ENCODE peak calls at places on chromosomes 1 and 21, in five cellular contexts. L, K, A, C and S are unnamed samples.

GRCh38 chr1:221881805-221882581 is 140.1 kb upstream of the DUSP10 start:
- DNase-seq in A (no peak), L (no peak), K (peak), C (no peak), S (no peak)

GRCh38 chr1:68827261-68827660 is 330.4 kb upstream of the DEPDC1 start:
- DNase-seq in C (no peak), L (no peak), A (no peak), K (no peak), S (no peak)

GRCh38 chr1:167472729-167473529 is 45.4 kb downstream of the CD247 start:
- DNase-seq in L (no peak), C (no peak), A (no peak), K (no peak), S (no peak)

GRCh38 chr1:148292915-148293314 is 140.8 kb upstream of the NBPF11 start:
- DNase-seq in C (no peak), A (no peak), K (no peak), L (no peak), S (no peak)

GRCh38 chr1:244325056-244325764 is 126.5 kb downstream of the ADSS2 start:
- DNase-seq in A (no peak), K (no peak), C (no peak), L (no peak), S (peak)

GRCh38 chr1:243798726-243799125 is 51.3 kb downstream of the AKT3 start:
- DNase-seq in A (peak), C (no peak), K (peak), L (no peak), S (peak)

GRCh38 chr1:189983156-189983555 is 494.5 kb downstream of the BRINP3 start:
- DNase-seq in K (peak), A (no peak), C (no peak), L (no peak), S (no peak)

GRCh38 chr1:106620521-106620954 is 435.9 kb upstream of the PRMT6 start:
- DNase-seq in A (peak), L (no peak), C (no peak), K (peak), S (peak)

GRCh38 chr1:44515416-44515815 is 110.4 kb downstream of the RNF220 start:
- DNase-seq in C (no peak), L (no peak), K (peak), A (no peak), S (no peak)

GRCh38 chr1:217614319-217614718 is 16.6 kb downstream of the GPATCH2 start:
- DNase-seq in K (no peak), A (no peak), L (no peak), C (no peak), S (no peak)

DNA sequence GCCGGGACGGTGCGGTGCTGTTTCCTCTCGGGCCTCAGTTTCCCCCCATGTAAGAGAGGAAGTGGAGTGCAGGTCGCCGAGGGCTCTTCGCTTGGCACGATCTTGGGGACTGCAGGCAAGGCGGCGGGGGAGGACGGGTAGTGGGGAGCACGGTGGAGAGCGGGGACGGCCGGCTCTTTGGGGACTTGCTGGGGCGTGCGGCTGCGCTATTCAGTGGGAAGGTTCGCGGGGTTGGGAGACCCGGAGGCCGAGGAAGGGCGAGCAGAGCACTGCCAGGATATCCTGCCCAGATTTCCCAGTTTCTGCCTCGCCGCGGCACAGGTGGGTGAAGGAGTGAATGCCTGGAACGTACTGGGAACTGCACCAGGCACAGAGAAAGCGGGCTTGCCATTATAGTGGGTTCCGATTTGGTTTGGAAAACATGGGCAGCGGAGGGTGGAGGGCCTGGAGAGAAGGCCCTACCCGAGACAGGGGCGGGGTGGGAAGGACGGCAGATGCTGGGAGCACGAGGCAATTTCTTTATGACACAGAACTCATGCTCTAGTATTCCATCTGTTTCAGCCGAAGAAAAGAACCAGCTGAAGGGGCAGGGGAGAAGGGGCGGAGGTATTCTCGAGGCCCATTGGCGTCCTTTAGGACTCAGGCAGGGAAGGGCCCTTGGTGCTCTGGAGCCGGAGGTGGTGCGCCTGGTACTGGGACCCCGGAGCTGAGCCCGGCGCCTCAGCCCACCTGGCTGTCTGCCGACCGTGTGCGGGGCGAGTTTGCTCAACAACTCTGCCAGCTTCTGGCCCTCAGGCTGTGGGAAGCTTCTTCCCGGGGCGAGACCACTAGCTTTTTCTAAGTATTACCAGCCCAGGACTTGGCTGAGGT is 970 bp downstream of the PCSK9 start:
- DNase-seq in C (peak), A (no peak), L (no peak), K (peak), S (no peak)
- H3K4me3 ChIP-seq in C (peak), A (no peak), L (no peak), K (peak), S (peak)

GRCh38 chr1:67719329-67720196 is 34.6 kb downstream of the GADD45A start:
- DNase-seq in L (no peak), A (no peak), C (no peak), K (no peak), S (no peak)

GRCh38 chr1:67716800-67717199 is 31.8 kb downstream of the GADD45A start:
- DNase-seq in K (peak), A (peak), C (no peak), L (peak), S (peak)

GRCh38 chr1:67713071-67713806 is 28.2 kb downstream of the GADD45A start:
- DNase-seq in L (peak), K (peak), C (no peak), A (peak), S (peak)

GRCh38 chr1:67717876-67718275 is 32.9 kb downstream of the GADD45A start:
- DNase-seq in C (no peak), L (no peak), A (no peak), K (peak), S (peak)

GRCh38 chr1:67715819-67716218 is 30.8 kb downstream of the GADD45A start:
- DNase-seq in A (no peak), C (no peak), K (no peak), L (no peak), S (no peak)
- TF ChIP-seq CTCF in A (no peak), C (no peak), K (no peak), L (no peak), S (no peak)

GRCh38 chr1:246647513-246647912 is 76.7 kb upstream of the SCCPDH start:
- DNase-seq in C (no peak), A (peak), K (no peak), L (no peak), S (no peak)
- H3K4me3 ChIP-seq in C (no peak), A (no peak), K (no peak), L (no peak), S (no peak)

GRCh38 chr1:204599098-204599497 is 82.9 kb downstream of the MDM4 start:
- DNase-seq in C (no peak), K (no peak), A (no peak), L (no peak), S (no peak)

GRCh38 chr1:204601979-204602653 is 83.4 kb downstream of the LRRN2 start:
- DNase-seq in L (no peak), C (no peak), K (no peak), A (no peak), S (no peak)

GRCh38 chr1:204599596-204599995 is 83.4 kb downstream of the MDM4 start:
- DNase-seq in A (no peak), K (peak), C (no peak), L (no peak), S (no peak)

GRCh38 chr1:204600203-204600602 is 84.0 kb downstream of the MDM4 start:
- DNase-seq in A (no peak), C (no peak), K (no peak), L (no peak), S (no peak)

GRCh38 chr1:204600968-204601367 is 84.6 kb downstream of the LRRN2 start:
- DNase-seq in K (no peak), L (no peak), C (no peak), A (no peak), S (no peak)
- TF ChIP-seq CTCF in K (peak), L (no peak), C (no peak), A (peak), S (no peak)

GRCh38 chr1:240091614-240092300 is at the start of gene FMN2:
- DNase-seq in L (peak), A (no peak), K (no peak), C (no peak), S (peak)
- H3K4me3 ChIP-seq in L (no peak), A (peak), K (no peak), C (peak), S (peak)

GRCh38 chr1:7069888-7070287 is 284.6 kb downstream of the CAMTA1 start:
- DNase-seq in K (no peak), L (no peak), C (no peak), A (peak), S (peak)

GRCh38 chr1:7068552-7068951 is 283.3 kb downstream of the CAMTA1 start:
- DNase-seq in K (no peak), C (no peak), A (no peak), L (no peak), S (no peak)

GRCh38 chr1:7070389-7071029 is 285.3 kb downstream of the CAMTA1 start:
- DNase-seq in K (peak), A (peak), C (peak), L (peak), S (peak)
- TF ChIP-seq CTCF in K (peak), A (peak), C (peak), L (peak), S (peak)

GRCh38 chr21:36510911-36511310 is 31.0 kb upstream of the CLDN14 start:
- DNase-seq in K (no peak), A (no peak), C (no peak), L (no peak), S (no peak)

GRCh38 chr21:36509966-36510742 is 30.2 kb upstream of the CLDN14 start:
- DNase-seq in C (peak), K (peak), L (no peak), A (no peak), S (no peak)

GRCh38 chr21:36512971-36513370 is 33.0 kb upstream of the CLDN14 start:
- DNase-seq in A (no peak), K (no peak), L (no peak), C (no peak), S (no peak)

GRCh38 chr21:36513430-36513829 is 33.5 kb upstream of the CLDN14 start:
- DNase-seq in C (no peak), K (no peak), L (no peak), A (no peak), S (no peak)

GRCh38 chr21:36511484-36512227 is 31.7 kb upstream of the CLDN14 start:
- DNase-seq in K (peak), A (peak), L (no peak), C (no peak), S (peak)
- H3K4me3 ChIP-seq in K (no peak), A (no peak), L (no peak), C (no peak), S (no peak)

GRCh38 chr1:241503444-241503843 is 16.1 kb downstream of the FH start:
- DNase-seq in A (no peak), K (no peak), L (no peak), C (no peak), S (no peak)

GRCh38 chr1:241499910-241500309 is 19.6 kb downstream of the FH start:
- DNase-seq in K (peak), L (no peak), A (peak), C (no peak), S (peak)
- TF ChIP-seq CTCF in K (peak), L (peak), A (peak), C (no peak), S (peak)

GRCh38 chr1:204685236-204686006 is at the start of gene LRRN2:
- DNase-seq in C (no peak), L (no peak), A (no peak), K (peak), S (no peak)
- H3K4me3 ChIP-seq in C (peak), L (no peak), A (no peak), K (no peak), S (no peak)